ENCODE peak calls at places on chromosomes 11 and 22, in six cellular contexts. T, V, Z, X, W and Y are unnamed samples.

GRCh38 chr22:46752911-46753310 is 9.5 kb upstream of the TBC1D22A start:
- DNase-seq in T (no peak), V (no peak), W (no peak), X (no peak), Z (no peak), Y (no peak)

GRCh38 chr22:29517215-29517908 is 36.2 kb downstream of the THOC5 start:
- DNase-seq in W (no peak), T (no peak), Z (no peak), V (no peak), X (no peak), Y (no peak)

GRCh38 chr11:121714356-121714755 is 261.6 kb upstream of the SORL1-AS1 start:
- DNase-seq in Z (no peak), V (peak; percentile 50), T (no peak), W (no peak), X (no peak), Y (no peak)

GRCh38 chr11:117992136-117992535 is 5.9 kb downstream of the IL10RA start:
- DNase-seq in V (no peak), W (no peak), T (no peak), X (no peak), Z (no peak), Y (no peak)

GRCh38 chr22:43881091-43882061 is 10.4 kb downstream of the PNPLA5 start:
- DNase-seq in W (no peak), Z (no peak), X (no peak), V (no peak), T (no peak), Y (no peak)

GRCh38 chr11:110713469-110713776 is 1.2 kb upstream of the ARHGAP20 start:
- DNase-seq in V (no peak), X (no peak), Z (no peak), W (no peak), T (no peak), Y (no peak)

GRCh38 chr11:71209181-71209580 is 43.2 kb downstream of the SHANK2 start:
- DNase-seq in V (no peak), Z (no peak), T (no peak), X (no peak), W (no peak), Y (no peak)

GRCh38 chr22:49400866-49401598 is 426.6 kb downstream of the BRD1 start:
- DNase-seq in Z (no peak), V (no peak), W (no peak), T (no peak), X (no peak), Y (no peak)

GRCh38 chr11:114384487-114384886 is 15.8 kb downstream of the C11orf71 start:
- DNase-seq in V (no peak), Z (no peak), T (no peak), W (no peak), X (no peak), Y (no peak)

GRCh38 chr11:92397356-92397755 is 172.7 kb downstream of the FAT3 start:
- DNase-seq in Z (no peak), V (no peak), X (no peak), W (no peak), T (no peak), Y (no peak)

GRCh38 chr11:19820100-19820499 is 107.5 kb downstream of the NAV2 start:
- DNase-seq in T (no peak), Z (no peak), X (no peak), V (peak; percentile 83), W (no peak), Y (no peak)

GRCh38 chr11:46555269-46556054 is 38.4 kb downstream of the AMBRA1 start:
- DNase-seq in W (no peak), Z (no peak), T (no peak), V (peak; percentile 24), X (no peak), Y (no peak)